ENCODE peak calls at places on chromosomes 11 and 22, in eight cellular contexts. V is GM12878, X is K562, Q is Panc1, B is upper lobe of left lung, L is HepG2, D is HCT116, Z is GM23338. S is an unnamed sample.

GRCh38 chr11:74672956-74673895 is 58.0 kb downstream of the CHRDL2 start:
- ATAC-seq in B (peak; percentile 45), D (no peak), L (peak; percentile 40), X (peak; percentile 79), V (no peak), Q (peak; percentile 33), Z (no peak), S (peak; percentile 94)

GRCh38 chr11:74006743-74007304 is 2.1 kb downstream of the UCP3 start:
- ATAC-seq in B (no peak), X (no peak), Z (no peak), V (no peak), L (peak; percentile 26), Q (no peak), D (no peak), S (no peak)

GRCh38 chr11:74019860-74020259 is 11.0 kb upstream of the UCP3 start:
- ATAC-seq in Q (no peak), D (no peak), B (no peak), Z (no peak), V (peak; percentile 75), X (no peak), L (no peak), S (no peak)

GRCh38 chr11:123145220-123145619 is 49.8 kb downstream of the CLMP start:
- ATAC-seq in B (peak; percentile 84), Q (peak; percentile 92), X (no peak), D (peak; percentile 84), L (peak; percentile 69), V (no peak), Z (peak; percentile 45), S (peak; percentile 88)

GRCh38 chr22:48396785-48397530 is 1430.7 kb downstream of the BRD1 start:
- ATAC-seq in D (no peak), Q (no peak), X (no peak), B (no peak), L (peak; percentile 94), Z (peak; percentile 59), V (no peak), S (no peak)

GRCh38 chr22:45503816-45504702 is 1.4 kb downstream of the FBLN1 start:
- ATAC-seq in B (no peak), D (no peak), L (peak; percentile 8), Q (peak; percentile 20), V (no peak), Z (peak; percentile 33), X (no peak), S (no peak)

GRCh38 chr11:74770456-74770855 is 21.8 kb downstream of the RNF169 start:
- ATAC-seq in X (no peak), D (no peak), Q (no peak), L (no peak), V (no peak), B (no peak), Z (no peak), S (no peak)

GRCh38 chr22:47369431-47370015 is 607.1 kb downstream of the TBC1D22A start:
- ATAC-seq in B (no peak), L (no peak), Z (no peak), V (no peak), D (no peak), Q (no peak), X (no peak), S (no peak)

GRCh38 chr11:133553885-133554586 is 21.7 kb upstream of the OPCML start:
- ATAC-seq in Z (no peak), V (no peak), B (no peak), L (no peak), Q (no peak), D (no peak), X (no peak), S (no peak)

GRCh38 chr22:20787746-20788626 is 14.1 kb downstream of the SERPIND1 start:
- ATAC-seq in X (no peak), D (no peak), Q (no peak), Z (no peak), B (no peak), L (no peak), V (no peak), S (no peak)
- TF ChIP-seq POLR2AphosphoS5 in X (no peak), D (no peak), Q (no peak), Z (no peak), B (no peak), L (peak; percentile 51), V (no peak), S (no peak)

GRCh38 chr11:118607401-118608267 is at the start of gene PHLDB1:
- ATAC-seq in Q (peak; percentile 71), D (peak; percentile 71), B (peak; percentile 68), X (peak; percentile 78), L (peak; percentile 68), V (peak; percentile 33), Z (peak; percentile 6), S (peak; percentile 50)
- TF ChIP-seq POLR2AphosphoS5 in Q (no peak), D (peak; percentile 45), B (peak; percentile 63), X (no peak), L (no peak), V (no peak), Z (no peak), S (peak; percentile 10)

GRCh38 chr11:75816561-75817239 is 1.7 kb downstream of the UVRAG start:
- ATAC-seq in X (peak; percentile 12), V (no peak), L (no peak), B (no peak), D (no peak), Z (no peak), Q (no peak), S (no peak)

GRCh38 chr11:75813622-75814039 is 1.4 kb upstream of the UVRAG start:
- ATAC-seq in Z (no peak), Q (no peak), B (no peak), V (no peak), L (no peak), X (no peak), D (no peak), S (no peak)

GRCh38 chr11:75814369-75814685 is 683 bp upstream of the UVRAG start:
- ATAC-seq in Z (peak; percentile 50), D (peak; percentile 62), X (peak; percentile 27), L (peak; percentile 32), V (peak; percentile 45), B (peak; percentile 79), Q (peak; percentile 67), S (peak; percentile 34)

GRCh38 chr11:75814686-75815344 is at the start of gene UVRAG:
- ATAC-seq in B (peak; percentile 99), Z (peak; percentile 83), L (peak; percentile 90), X (peak; percentile 96), D (peak; percentile 92), V (peak; percentile 86), Q (peak; percentile 95), S (peak; percentile 97)

GRCh38 chr11:75815345-75815983 is 454 bp downstream of the UVRAG start:
- ATAC-seq in L (peak; percentile 30), V (peak; percentile 19), X (peak; percentile 62), Z (peak; percentile 39), Q (peak; percentile 43), B (no peak), D (peak; percentile 45), S (peak; percentile 16)
- TF ChIP-seq POLR2AphosphoS5 in L (no peak), V (peak; percentile 11), X (no peak), Z (no peak), Q (no peak), B (no peak), D (no peak), S (no peak)

GRCh38 chr11:68753300-68753699 is 2.0 kb upstream of the TESMIN start:
- ATAC-seq in Z (no peak), L (no peak), D (no peak), V (no peak), B (no peak), Q (no peak), X (no peak), S (no peak)
- TF ChIP-seq POLR2AphosphoS5 in Z (no peak), L (no peak), D (no peak), V (no peak), B (no peak), Q (no peak), X (no peak), S (no peak)

DNA sequence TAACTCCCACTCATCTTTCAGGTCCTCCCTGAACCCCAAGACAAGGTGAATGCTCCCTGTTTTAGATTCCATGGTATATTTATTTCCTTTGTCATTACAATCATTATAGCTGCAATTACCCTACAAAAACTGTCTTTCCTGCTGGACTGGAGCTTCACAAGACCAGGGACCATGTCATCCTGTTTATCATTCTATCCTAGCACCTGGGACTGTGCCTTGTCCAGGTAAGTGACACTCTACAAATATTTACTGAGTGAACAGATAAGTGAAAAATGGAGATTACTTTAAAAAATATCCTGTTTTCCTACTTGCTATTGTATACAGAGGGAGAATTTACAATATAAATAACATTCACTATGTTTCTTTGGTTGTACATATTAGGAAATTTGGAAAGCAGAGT is 22.5 kb upstream of the ELF5 start:
- ATAC-seq in D (no peak), Q (no peak), V (no peak), Z (no peak), L (no peak), B (no peak), X (no peak), S (no peak)
- TF ChIP-seq POLR2AphosphoS5 in D (no peak), Q (no peak), V (no peak), Z (no peak), L (no peak), B (no peak), X (no peak), S (no peak)

DNA sequence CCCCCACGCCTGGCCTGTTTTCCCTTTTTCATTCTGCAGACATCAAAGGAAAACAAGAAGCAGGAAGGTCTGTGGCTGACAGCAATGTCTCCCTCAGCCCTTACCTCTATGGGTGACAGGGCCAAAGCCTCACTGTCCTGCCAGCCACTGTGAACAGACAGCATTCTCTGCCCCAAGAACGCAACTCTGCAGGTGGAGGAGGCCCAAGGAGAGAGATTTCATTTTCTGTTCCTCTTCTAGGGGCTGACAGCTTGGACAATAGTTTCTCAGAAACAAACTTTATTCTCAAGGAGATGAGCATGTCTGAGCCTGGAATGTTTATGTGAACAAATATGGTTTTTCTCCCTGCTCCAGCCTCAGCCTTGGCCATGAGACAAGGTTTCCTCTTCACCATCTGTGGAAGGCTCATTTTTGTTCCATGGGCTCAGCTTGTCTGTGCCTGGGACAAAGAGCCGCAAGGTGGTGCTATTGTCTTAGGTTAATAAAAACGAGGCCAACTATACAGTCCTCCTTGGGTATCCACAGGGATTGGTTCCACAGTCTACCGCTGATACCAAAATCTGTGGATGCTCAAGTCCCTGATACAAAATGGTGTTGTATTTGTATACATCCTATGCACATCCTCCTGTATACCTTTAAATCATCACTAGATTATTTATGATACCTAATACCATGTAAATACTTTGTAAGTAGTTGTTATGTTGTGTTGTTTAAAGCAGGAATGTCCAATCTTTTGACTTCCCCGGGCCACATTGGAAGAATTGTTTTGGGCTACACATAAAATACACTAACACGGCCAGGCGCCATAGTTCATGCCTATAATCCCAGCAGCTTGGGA is 5.8 kb downstream of the PIWIL3 start:
- ATAC-seq in X (peak; percentile 96), V (peak; percentile 82), Z (peak; percentile 77), D (peak; percentile 86), Q (peak; percentile 98), L (peak; percentile 95), B (peak; percentile 82), S (peak; percentile 83)
- TF ChIP-seq POLR2AphosphoS5 in X (no peak), V (no peak), Z (no peak), D (no peak), Q (no peak), L (no peak), B (no peak), S (no peak)